ENCODE peak calls at places on chromosomes 11 and 22, in five cellular contexts. R is body of pancreas; U is mammary epithelial cell; I is CD8-positive, alpha-beta memory T cell; A is fibroblast of lung. O is an unnamed sample.

GRCh38 chr11:12318791-12319733 is 58.3 kb upstream of the PARVA start:
- DNase-seq in R (no peak), U (no peak), I (no peak), A (peak; percentile 89), O (no peak)

GRCh38 chr22:40534379-40535188 is 101.9 kb downstream of the MRTFA start:
- DNase-seq in R (no peak), U (peak; percentile 52), I (no peak), A (peak; percentile 67), O (no peak)

GRCh38 chr22:26550498-26551033 is 38.3 kb upstream of the TFIP11 start:
- DNase-seq in R (peak; percentile 75), U (no peak), I (no peak), A (peak; percentile 93), O (no peak)

GRCh38 chr22:39731881-39732555 is 161.5 kb downstream of the CACNA1I start:
- DNase-seq in R (no peak), U (no peak), I (no peak), A (no peak), O (no peak)

GRCh38 chr11:72719144-72719543 is 33.1 kb downstream of the ARAP1 start:
- DNase-seq in R (peak; percentile 52), U (no peak), I (no peak), A (peak; percentile 57), O (no peak)

GRCh38 chr11:27471067-27471587 is 1.5 kb downstream of the LGR4 start:
- DNase-seq in R (peak; percentile 37), U (peak; percentile 46), I (no peak), A (no peak), O (no peak)

GRCh38 chr11:95512682-95513081 is 276.9 kb downstream of the FAM76B start:
- DNase-seq in R (no peak), U (peak; percentile 80), I (no peak), A (peak; percentile 96), O (peak; percentile 75)

GRCh38 chr11:534197-534591 is 1.2 kb downstream of the HRAS start:
- DNase-seq in R (peak; percentile 11), U (no peak), I (no peak), A (no peak), O (no peak)

GRCh38 chr11:113681711-113682410 is 24.2 kb downstream of the TMPRSS5 start:
- DNase-seq in R (no peak), U (no peak), I (no peak), A (no peak), O (no peak)

GRCh38 chr22:43320943-43321900 is 21.9 kb downstream of the SCUBE1 start:
- DNase-seq in R (no peak), U (no peak), I (no peak), A (no peak), O (no peak)

GRCh38 chr11:69285091-69285490 is 8.9 kb upstream of the MYEOV start:
- DNase-seq in R (no peak), U (no peak), I (no peak), A (no peak), O (no peak)

GRCh38 chr11:69947059-69947771 is 128.0 kb upstream of the FGF3 start:
- DNase-seq in R (no peak), U (no peak), I (no peak), A (no peak), O (no peak)

GRCh38 chr11:57163160-57163868 is 18.4 kb upstream of the LRRC55 start:
- DNase-seq in R (no peak), U (no peak), I (no peak), A (no peak), O (no peak)

GRCh38 chr11:117678651-117679407 is 118.2 kb downstream of the DSCAML1 start:
- DNase-seq in R (no peak), U (no peak), I (no peak), A (no peak), O (no peak)

GRCh38 chr11:118448294-118448693 is 12.0 kb downstream of the KMT2A start:
- DNase-seq in R (no peak), U (peak; percentile 33), I (no peak), A (peak; percentile 35), O (no peak)

GRCh38 chr11:118275184-118275583 is 11.1 kb upstream of the MPZL2 start:
- DNase-seq in R (no peak), U (peak; percentile 90), I (no peak), A (no peak), O (no peak)

GRCh38 chr11:20132667-20133039 is 27.6 kb downstream of the DBX1 start:
- DNase-seq in R (no peak), U (no peak), I (no peak), A (no peak), O (no peak)
- H3K27ac ChIP-seq in R (no peak overlapping the region), U (no peak overlapping the region), I (no peak overlapping the region), A (no peak overlapping the region), O (no peak overlapping the region)

GRCh38 chr22:22508274-22509176 is at the start of gene ZNF280B:
- DNase-seq in R (peak; percentile 80), U (peak; percentile 15), I (peak; percentile 78), A (peak; percentile 80), O (peak; percentile 18)

GRCh38 chr22:22506736-22507135 is 1.8 kb downstream of the ZNF280B start:
- DNase-seq in R (no peak), U (no peak), I (no peak), A (no peak), O (no peak)

GRCh38 chr22:22513619-22514018 is 5.1 kb upstream of the ZNF280B start:
- DNase-seq in R (no peak), U (no peak), I (no peak), A (no peak), O (no peak)

DNA sequence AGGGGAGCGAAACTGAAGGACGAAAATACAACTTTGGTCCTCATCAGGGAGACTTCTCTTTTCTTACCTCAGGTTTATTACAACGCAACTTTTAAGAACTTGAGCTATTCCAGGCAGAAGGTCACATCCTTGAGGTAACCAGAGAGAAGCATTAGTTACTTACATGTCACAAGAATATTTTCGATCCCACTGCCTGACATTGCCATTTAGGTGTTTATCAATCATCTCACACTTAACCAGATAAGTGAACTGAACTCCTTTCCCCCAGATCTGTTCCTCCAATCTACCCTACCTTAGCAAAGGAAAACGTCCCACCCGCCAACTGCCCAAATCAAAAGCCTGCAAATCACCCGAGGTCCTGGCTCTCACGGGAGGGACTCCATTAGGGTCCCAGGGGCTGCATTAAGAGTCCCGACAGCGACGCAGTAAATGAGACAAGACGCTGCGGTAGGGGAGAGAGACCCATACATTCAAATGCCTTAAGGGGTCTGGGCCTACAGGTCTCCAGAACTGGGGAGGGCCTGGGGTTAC is 734 bp downstream of the ZNF280B start:
- DNase-seq in R (no peak), U (no peak), I (peak; percentile 11), A (no peak), O (no peak)
- H3K27ac ChIP-seq in R (no peak overlapping the region), U (no peak overlapping the region), I (peak overlapping the region; percentile 93), A (no peak overlapping the region), O (no peak overlapping the region)

DNA sequence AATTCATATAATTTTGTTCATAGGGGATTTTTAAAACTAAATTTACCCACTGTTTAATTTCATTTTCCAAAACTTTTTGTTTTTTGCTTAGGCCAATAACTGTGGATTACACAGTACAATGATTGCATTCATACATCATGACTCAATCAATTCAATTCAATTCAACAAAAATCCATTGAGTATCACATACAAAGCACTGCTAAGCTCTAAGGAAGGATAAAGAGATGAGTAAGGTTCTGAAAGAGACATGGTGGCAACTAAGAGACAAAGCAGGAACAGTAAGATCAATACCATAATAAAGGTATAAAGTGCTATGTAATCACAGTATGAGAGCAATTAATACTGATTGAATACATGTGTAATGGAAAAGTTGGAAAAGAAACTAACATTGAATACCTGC is 9.4 kb upstream of the LAYN start:
- DNase-seq in R (no peak), U (peak; percentile 74), I (no peak), A (no peak), O (no peak)
- H3K27ac ChIP-seq in R (no peak overlapping the region), U (peak overlapping the region; percentile 88), I (no peak overlapping the region), A (no peak overlapping the region), O (peak overlapping the region; percentile 81)

GRCh38 chr11:47725445-47726442 is 10.6 kb upstream of the AGBL2 start:
- DNase-seq in R (no peak), U (peak; percentile 36), I (no peak), A (peak; percentile 60), O (no peak)
- H3K27ac ChIP-seq in R (peak overlapping the region; percentile 82), U (no peak overlapping the region), I (no peak overlapping the region), A (no peak overlapping the region), O (no peak overlapping the region)

GRCh38 chr11:108895579-108896480 is 231.0 kb downstream of the DDX10 start:
- DNase-seq in R (no peak), U (peak; percentile 49), I (no peak), A (peak; percentile 37), O (no peak)

GRCh38 chr11:108901359-108901758 is 236.5 kb downstream of the DDX10 start:
- DNase-seq in R (no peak), U (no peak), I (no peak), A (no peak), O (no peak)

GRCh38 chr11:108897916-108898315 is 233.0 kb downstream of the DDX10 start:
- DNase-seq in R (no peak), U (no peak), I (no peak), A (no peak), O (no peak)

GRCh38 chr11:108902027-108902469 is 237.2 kb downstream of the DDX10 start:
- DNase-seq in R (no peak), U (no peak), I (no peak), A (no peak), O (no peak)

DNA sequence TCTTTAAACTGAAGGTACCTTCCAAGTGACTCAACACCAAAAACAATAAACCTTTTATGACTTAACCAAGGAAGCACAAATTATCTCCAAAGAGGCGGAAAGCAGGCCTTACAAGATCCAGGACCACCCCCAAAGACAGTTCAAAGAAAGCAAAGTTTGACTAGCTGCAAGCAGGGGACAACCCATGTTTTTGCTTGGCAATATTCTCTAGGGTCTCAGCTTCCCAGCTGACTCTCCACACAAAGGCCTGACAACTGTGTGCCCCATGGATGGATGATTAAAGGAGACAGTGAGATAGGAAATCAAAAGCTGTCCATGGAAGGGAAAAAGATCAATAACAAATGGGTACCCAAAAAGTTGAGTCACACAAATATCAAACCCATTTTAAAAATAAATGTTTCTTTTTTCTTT is 232.2 kb downstream of the DDX10 start:
- DNase-seq in R (no peak), U (no peak), I (no peak), A (no peak), O (no peak)
- H3K27ac ChIP-seq in R (no peak overlapping the region), U (peak overlapping the region; percentile 64), I (no peak overlapping the region), A (no peak overlapping the region), O (peak overlapping the region; percentile 78)

GRCh38 chr22:31488346-31488883 is 1.2 kb downstream of the EIF4ENIF1 start:
- DNase-seq in R (no peak), U (no peak), I (no peak), A (no peak), O (no peak)
- H3K27ac ChIP-seq in R (peak overlapping the region; percentile 95), U (peak overlapping the region; percentile 47), I (peak overlapping the region; percentile 27), A (no peak overlapping the region), O (peak overlapping the region; percentile 77)

O was measured in epithelial cell of prostate.